ENCODE peak calls at places on chromosomes 5 and 9, in six cellular contexts. W, U, J, X, B and Z are unnamed samples.

GRCh38 chr5:139453683-139454567 is 8.6 kb downstream of the ECSCR start:
- DNase-seq in W (no peak), U (no peak), J (no peak), X (no peak), B (no peak), Z (no peak)

GRCh38 chr5:127660048-127660733 is 11.3 kb downstream of the CTXN3 start:
- DNase-seq in W (no peak), U (no peak), J (no peak), X (no peak), B (no peak), Z (no peak)

GRCh38 chr5:26761040-26761439 is 277.3 kb downstream of the CDH9 start:
- DNase-seq in W (no peak), U (no peak), J (no peak), X (no peak), B (peak), Z (no peak)

GRCh38 chr5:168793844-168794837 is 215.0 kb upstream of the PANK3 start:
- DNase-seq in W (peak), U (peak), J (peak), X (peak), B (peak), Z (peak)

GRCh38 chr5:38119836-38120235 is 138.5 kb upstream of the EGFLAM start:
- DNase-seq in W (no peak), U (no peak), J (no peak), X (no peak), B (no peak), Z (no peak)

GRCh38 chr9:69809304-69809863 is 11.2 kb upstream of the CFAP95 start:
- DNase-seq in W (no peak), U (no peak), J (no peak), X (peak), B (peak), Z (peak)

GRCh38 chr5:158023266-158023665 is 164.3 kb upstream of the CLINT1 start:
- DNase-seq in W (no peak), U (no peak), J (no peak), X (no peak), B (no peak), Z (no peak)

GRCh38 chr5:147918101-147918500 is 11.8 kb upstream of the C5orf46 start:
- DNase-seq in W (no peak), U (no peak), J (no peak), X (peak), B (no peak), Z (no peak)

GRCh38 chr9:72734631-72735030 is 213.2 kb downstream of the TMC1 start:
- DNase-seq in W (no peak), U (no peak), J (no peak), X (no peak), B (no peak), Z (no peak)

GRCh38 chr5:132466453-132467291 is 23.9 kb downstream of the IRF1 start:
- DNase-seq in W (no peak), U (peak), J (peak), X (peak), B (no peak), Z (peak)

GRCh38 chr9:87428659-87429058 is 69.0 kb upstream of the DAPK1 start:
- DNase-seq in W (no peak), U (no peak), J (no peak), X (no peak), B (no peak), Z (no peak)

GRCh38 chr5:69450116-69450515 is 35.2 kb downstream of the MARVELD2 start:
- DNase-seq in W (peak), U (no peak), J (peak), X (peak), B (no peak), Z (peak)